ENCODE peak calls at places on chromosomes 11 and 22, in ten cellular contexts. One of them, this sample, is unnamed.

GRCh38 chr22:37661160-37661924 is 2.8 kb downstream of the PDXP start:
- DNase-seq in WERI-Rb-1: no peak
- DNase-seq in fibroblast of lung: peak; percentile 80
- DNase-seq in colonic mucosa: no peak
- DNase-seq in A549: no peak
- DNase-seq in right cardiac atrium: no peak
- DNase-seq in aorta: no peak
- DNase-seq in kidney: no peak
- DNase-seq in tibial artery: no peak
- DNase-seq in GM23338: peak; percentile 28
- DNase-seq in this sample: no peak

GRCh38 chr11:111352235-111352746 is 26.8 kb downstream of the POU2AF1 start:
- DNase-seq in WERI-Rb-1: no peak
- DNase-seq in fibroblast of lung: no peak
- DNase-seq in colonic mucosa: no peak
- DNase-seq in A549: no peak
- DNase-seq in right cardiac atrium: no peak
- DNase-seq in aorta: no peak
- DNase-seq in kidney: no peak
- DNase-seq in tibial artery: no peak
- DNase-seq in GM23338: no peak
- DNase-seq in this sample: no peak

GRCh38 chr11:2724653-2725366 is 25.0 kb upstream of the KCNQ1OT1 start:
- DNase-seq in WERI-Rb-1: peak; percentile 49
- DNase-seq in fibroblast of lung: peak; percentile 28
- DNase-seq in colonic mucosa: no peak
- DNase-seq in A549: no peak
- DNase-seq in right cardiac atrium: peak; percentile 78
- DNase-seq in aorta: no peak
- DNase-seq in kidney: peak; percentile 86
- DNase-seq in tibial artery: no peak
- DNase-seq in GM23338: no peak
- DNase-seq in this sample: no peak

GRCh38 chr11:60974726-60975125 is 3.2 kb downstream of the CD6 start:
- DNase-seq in WERI-Rb-1: no peak
- DNase-seq in fibroblast of lung: no peak
- DNase-seq in colonic mucosa: no peak
- DNase-seq in A549: no peak
- DNase-seq in right cardiac atrium: no peak
- DNase-seq in aorta: peak; percentile 36
- DNase-seq in kidney: no peak
- DNase-seq in tibial artery: no peak
- DNase-seq in GM23338: no peak
- DNase-seq in this sample: no peak

GRCh38 chr11:20360650-20361049 is 2.9 kb upstream of the HTATIP2 start:
- DNase-seq in WERI-Rb-1: no peak
- DNase-seq in fibroblast of lung: peak; percentile 16
- DNase-seq in colonic mucosa: no peak
- DNase-seq in A549: no peak
- DNase-seq in right cardiac atrium: no peak
- DNase-seq in aorta: no peak
- DNase-seq in kidney: no peak
- DNase-seq in tibial artery: no peak
- DNase-seq in GM23338: no peak
- DNase-seq in this sample: no peak

GRCh38 chr22:24833881-24834495 is 28.0 kb downstream of the SGSM1 start:
- DNase-seq in WERI-Rb-1: peak; percentile 55
- DNase-seq in fibroblast of lung: no peak
- DNase-seq in colonic mucosa: no peak
- DNase-seq in A549: no peak
- DNase-seq in right cardiac atrium: no peak
- DNase-seq in aorta: no peak
- DNase-seq in kidney: no peak
- DNase-seq in tibial artery: no peak
- DNase-seq in GM23338: no peak
- DNase-seq in this sample: no peak

GRCh38 chr11:57515332-57516060 is at the start of gene SLC43A1:
- DNase-seq in WERI-Rb-1: no peak
- DNase-seq in fibroblast of lung: peak; percentile 58
- DNase-seq in colonic mucosa: peak; percentile 72
- DNase-seq in A549: peak; percentile 65
- DNase-seq in right cardiac atrium: peak; percentile 89
- DNase-seq in aorta: peak; percentile 75
- DNase-seq in kidney: peak; percentile 88
- DNase-seq in tibial artery: peak; percentile 70
- DNase-seq in GM23338: peak; percentile 57
- DNase-seq in this sample: no peak

GRCh38 chr22:37746366-37747089 is 49.7 kb downstream of the TRIOBP start:
- DNase-seq in WERI-Rb-1: no peak
- DNase-seq in fibroblast of lung: no peak
- DNase-seq in colonic mucosa: peak; percentile 53
- DNase-seq in A549: no peak
- DNase-seq in right cardiac atrium: peak; percentile 76
- DNase-seq in aorta: no peak
- DNase-seq in kidney: no peak
- DNase-seq in tibial artery: no peak
- DNase-seq in GM23338: no peak
- DNase-seq in this sample: no peak

GRCh38 chr11:119319702-119320592 is 3.0 kb upstream of the MCAM start:
- DNase-seq in WERI-Rb-1: no peak
- DNase-seq in fibroblast of lung: no peak
- DNase-seq in colonic mucosa: no peak
- DNase-seq in A549: no peak
- DNase-seq in right cardiac atrium: peak; percentile 81
- DNase-seq in aorta: no peak
- DNase-seq in kidney: peak; percentile 81
- DNase-seq in tibial artery: no peak
- DNase-seq in GM23338: no peak
- DNase-seq in this sample: no peak

GRCh38 chr11:119322360-119322739 is 5.4 kb upstream of the MCAM start:
- DNase-seq in WERI-Rb-1: no peak
- DNase-seq in fibroblast of lung: no peak
- DNase-seq in colonic mucosa: no peak
- DNase-seq in A549: no peak
- DNase-seq in right cardiac atrium: no peak
- DNase-seq in aorta: no peak
- DNase-seq in kidney: no peak
- DNase-seq in tibial artery: no peak
- DNase-seq in GM23338: no peak
- DNase-seq in this sample: no peak

GRCh38 chr11:119322921-119323531 is 6.1 kb upstream of the MCAM start:
- DNase-seq in WERI-Rb-1: no peak
- DNase-seq in fibroblast of lung: no peak
- DNase-seq in colonic mucosa: no peak
- DNase-seq in A549: no peak
- DNase-seq in right cardiac atrium: no peak
- DNase-seq in aorta: no peak
- DNase-seq in kidney: no peak
- DNase-seq in tibial artery: no peak
- DNase-seq in GM23338: no peak
- DNase-seq in this sample: no peak

GRCh38 chr11:119319136-119319701 is 2.3 kb upstream of the MCAM start:
- DNase-seq in WERI-Rb-1: no peak
- DNase-seq in fibroblast of lung: no peak
- DNase-seq in colonic mucosa: no peak
- DNase-seq in A549: no peak
- DNase-seq in right cardiac atrium: peak; percentile 28
- DNase-seq in aorta: no peak
- DNase-seq in kidney: no peak
- DNase-seq in tibial artery: no peak
- DNase-seq in GM23338: no peak
- DNase-seq in this sample: no peak

DNA sequence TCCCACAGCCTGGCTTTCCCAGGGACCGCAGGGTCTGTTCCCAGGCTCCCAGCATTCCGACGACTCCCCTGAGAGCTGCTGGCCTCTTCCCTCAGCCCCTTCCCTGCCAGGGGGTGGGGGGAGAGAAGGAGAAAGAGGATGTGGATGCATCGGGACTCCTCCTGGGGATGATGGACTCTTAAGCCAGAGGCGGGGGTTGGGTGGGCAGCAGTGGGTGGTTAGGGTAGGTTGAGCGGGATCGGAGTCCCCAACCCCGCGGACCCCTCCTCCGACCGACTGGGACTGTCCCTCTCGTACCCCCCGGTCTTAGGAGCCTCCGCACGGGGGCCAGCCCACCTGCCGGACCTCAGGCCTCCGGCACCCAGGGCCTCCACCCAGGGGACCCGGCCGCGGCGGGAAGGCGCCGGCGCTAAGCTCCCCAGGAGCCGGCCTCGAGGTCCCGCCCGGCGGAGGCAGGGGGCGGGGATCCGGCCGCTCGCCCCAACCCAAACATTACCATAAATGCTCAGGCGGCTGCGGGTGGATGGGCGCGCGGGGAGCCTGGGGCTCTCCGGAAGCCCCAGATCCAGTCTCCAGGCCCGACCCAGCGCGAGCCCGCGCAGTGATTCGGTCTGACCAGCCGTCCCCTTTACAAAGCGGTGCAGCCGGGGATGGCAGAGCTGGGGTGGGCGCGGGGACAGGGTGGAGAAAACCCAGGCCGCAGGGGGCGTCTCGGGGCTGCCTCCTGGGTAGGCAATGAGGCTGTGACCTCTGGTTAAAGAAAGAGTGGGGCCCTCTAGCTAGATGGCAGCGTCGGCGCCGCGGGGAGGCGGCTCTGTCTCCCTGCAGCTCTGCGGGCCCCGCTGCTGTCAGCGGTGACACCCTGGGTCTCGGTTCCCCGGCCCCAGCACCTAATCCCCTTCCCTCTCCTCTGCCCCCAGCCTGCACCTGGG is 3.9 kb upstream of the MCAM start:
- DNase-seq in WERI-Rb-1: no peak
- DNase-seq in fibroblast of lung: peak; percentile 74
- DNase-seq in colonic mucosa: peak; percentile 56
- DNase-seq in A549: no peak
- DNase-seq in right cardiac atrium: peak; percentile 89
- DNase-seq in aorta: peak; percentile 80
- DNase-seq in kidney: peak; percentile 87
- DNase-seq in tibial artery: peak; percentile 62
- DNase-seq in GM23338: peak; percentile 77
- DNase-seq in this sample: no peak
- H3K4me3 ChIP-seq in WERI-Rb-1: no peak overlapping the region
- H3K4me3 ChIP-seq in fibroblast of lung: peak overlapping the region; percentile 24
- H3K4me3 ChIP-seq in colonic mucosa: peak overlapping the region; percentile 39
- H3K4me3 ChIP-seq in A549: peak overlapping the region; percentile 46
- H3K4me3 ChIP-seq in right cardiac atrium: peak overlapping the region; percentile 50
- H3K4me3 ChIP-seq in aorta: peak overlapping the region; percentile 35
- H3K4me3 ChIP-seq in kidney: peak overlapping the region; percentile 60
- H3K4me3 ChIP-seq in tibial artery: peak overlapping the region; percentile 54
- H3K4me3 ChIP-seq in GM23338: peak overlapping the region; percentile 80
- H3K4me3 ChIP-seq in this sample: peak overlapping the region; percentile 42

DNA sequence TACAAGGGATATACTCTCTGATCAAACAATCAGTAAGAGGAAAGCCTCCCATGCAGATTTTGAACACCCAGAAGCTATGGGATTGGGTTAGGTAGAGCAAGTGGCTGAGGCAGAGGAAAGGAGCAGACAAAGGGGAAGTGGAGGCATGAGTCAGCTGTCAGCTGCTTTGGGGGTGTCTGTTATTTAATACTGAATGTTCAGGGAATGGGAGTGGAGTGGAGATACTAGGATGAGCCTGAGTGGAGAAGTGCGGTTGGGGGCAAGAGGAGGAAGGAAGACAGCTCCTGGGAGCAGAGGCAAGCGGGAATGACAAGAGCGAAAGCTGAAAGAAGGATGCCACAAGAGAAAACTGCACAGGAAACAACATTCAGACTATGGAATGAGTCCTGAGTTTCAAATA is 22.7 kb upstream of the TMPRSS5 start:
- DNase-seq in WERI-Rb-1: no peak
- DNase-seq in fibroblast of lung: no peak
- DNase-seq in colonic mucosa: no peak
- DNase-seq in A549: no peak
- DNase-seq in right cardiac atrium: no peak
- DNase-seq in aorta: peak; percentile 56
- DNase-seq in kidney: no peak
- DNase-seq in tibial artery: peak; percentile 20
- DNase-seq in GM23338: no peak
- DNase-seq in this sample: no peak
- H3K4me3 ChIP-seq in WERI-Rb-1: no peak overlapping the region
- H3K4me3 ChIP-seq in fibroblast of lung: no peak overlapping the region
- H3K4me3 ChIP-seq in colonic mucosa: no peak overlapping the region
- H3K4me3 ChIP-seq in A549: no peak overlapping the region
- H3K4me3 ChIP-seq in right cardiac atrium: no peak overlapping the region
- H3K4me3 ChIP-seq in aorta: no peak overlapping the region
- H3K4me3 ChIP-seq in kidney: no peak overlapping the region
- H3K4me3 ChIP-seq in tibial artery: no peak overlapping the region
- H3K4me3 ChIP-seq in GM23338: no peak overlapping the region
- H3K4me3 ChIP-seq in this sample: no peak overlapping the region

GRCh38 chr22:39350803-39351688 is 1.3 kb downstream of the SYNGR1 start:
- DNase-seq in WERI-Rb-1: no peak
- DNase-seq in fibroblast of lung: no peak
- DNase-seq in colonic mucosa: no peak
- DNase-seq in A549: no peak
- DNase-seq in right cardiac atrium: no peak
- DNase-seq in aorta: no peak
- DNase-seq in kidney: no peak
- DNase-seq in tibial artery: no peak
- DNase-seq in GM23338: no peak
- DNase-seq in this sample: no peak
- H3K4me3 ChIP-seq in WERI-Rb-1: peak overlapping the region; percentile 89
- H3K4me3 ChIP-seq in fibroblast of lung: peak overlapping the region; percentile 63
- H3K4me3 ChIP-seq in colonic mucosa: peak overlapping the region; percentile 29
- H3K4me3 ChIP-seq in A549: peak overlapping the region; percentile 72
- H3K4me3 ChIP-seq in right cardiac atrium: peak overlapping the region; percentile 59
- H3K4me3 ChIP-seq in aorta: no peak overlapping the region
- H3K4me3 ChIP-seq in kidney: peak overlapping the region; percentile 72
- H3K4me3 ChIP-seq in tibial artery: no peak overlapping the region
- H3K4me3 ChIP-seq in GM23338: peak overlapping the region; percentile 79
- H3K4me3 ChIP-seq in this sample: peak overlapping the region; percentile 55

GRCh38 chr11:117299351-117300300 is 8.5 kb downstream of the BACE1-AS start:
- DNase-seq in WERI-Rb-1: peak; percentile 87
- DNase-seq in fibroblast of lung: no peak
- DNase-seq in colonic mucosa: no peak
- DNase-seq in A549: no peak
- DNase-seq in right cardiac atrium: no peak
- DNase-seq in aorta: no peak
- DNase-seq in kidney: no peak
- DNase-seq in tibial artery: no peak
- DNase-seq in GM23338: no peak
- DNase-seq in this sample: no peak

GRCh38 chr11:117298195-117298594 is 7.0 kb downstream of the BACE1-AS start:
- DNase-seq in WERI-Rb-1: no peak
- DNase-seq in fibroblast of lung: peak; percentile 9
- DNase-seq in colonic mucosa: no peak
- DNase-seq in A549: no peak
- DNase-seq in right cardiac atrium: no peak
- DNase-seq in aorta: no peak
- DNase-seq in kidney: no peak
- DNase-seq in tibial artery: no peak
- DNase-seq in GM23338: no peak
- DNase-seq in this sample: no peak

GRCh38 chr11:117302228-117302627 is 11.1 kb downstream of the BACE1-AS start:
- DNase-seq in WERI-Rb-1: no peak
- DNase-seq in fibroblast of lung: no peak
- DNase-seq in colonic mucosa: no peak
- DNase-seq in A549: no peak
- DNase-seq in right cardiac atrium: no peak
- DNase-seq in aorta: no peak
- DNase-seq in kidney: no peak
- DNase-seq in tibial artery: no peak
- DNase-seq in GM23338: no peak
- DNase-seq in this sample: no peak

GRCh38 chr11:117300773-117301172 is 9.6 kb downstream of the BACE1-AS start:
- DNase-seq in WERI-Rb-1: no peak
- DNase-seq in fibroblast of lung: peak; percentile 29
- DNase-seq in colonic mucosa: no peak
- DNase-seq in A549: no peak
- DNase-seq in right cardiac atrium: no peak
- DNase-seq in aorta: no peak
- DNase-seq in kidney: no peak
- DNase-seq in tibial artery: no peak
- DNase-seq in GM23338: no peak
- DNase-seq in this sample: no peak

DNA sequence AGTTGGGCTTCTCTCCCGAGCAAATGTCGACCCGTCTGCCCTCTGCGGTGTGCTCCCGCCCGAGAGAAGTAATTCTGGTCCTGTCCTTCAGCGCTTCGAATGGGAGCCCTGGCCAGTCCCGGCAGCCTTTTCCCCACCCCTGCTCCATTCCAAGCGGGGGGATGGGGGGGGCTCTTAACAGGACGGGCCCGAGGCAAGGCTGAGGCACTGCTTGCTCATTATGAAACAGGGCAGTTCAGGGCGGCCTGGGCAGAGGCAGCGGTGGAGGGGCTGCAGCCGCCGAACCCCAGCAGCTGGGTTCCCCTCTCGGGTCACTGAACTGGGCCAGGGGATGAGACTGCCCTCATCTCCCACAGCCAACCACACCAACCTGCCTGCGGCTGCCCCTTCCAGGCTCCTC is 9.2 kb downstream of the BACE1-AS start:
- DNase-seq in WERI-Rb-1: peak; percentile 57
- DNase-seq in fibroblast of lung: peak; percentile 69
- DNase-seq in colonic mucosa: no peak
- DNase-seq in A549: no peak
- DNase-seq in right cardiac atrium: peak; percentile 81
- DNase-seq in aorta: peak; percentile 64
- DNase-seq in kidney: peak; percentile 89
- DNase-seq in tibial artery: peak; percentile 32
- DNase-seq in GM23338: peak; percentile 63
- DNase-seq in this sample: no peak
- H3K4me3 ChIP-seq in WERI-Rb-1: no peak overlapping the region
- H3K4me3 ChIP-seq in fibroblast of lung: peak overlapping the region; percentile 4
- H3K4me3 ChIP-seq in colonic mucosa: no peak overlapping the region
- H3K4me3 ChIP-seq in A549: no peak overlapping the region
- H3K4me3 ChIP-seq in right cardiac atrium: no peak overlapping the region
- H3K4me3 ChIP-seq in aorta: no peak overlapping the region
- H3K4me3 ChIP-seq in kidney: peak overlapping the region; percentile 29
- H3K4me3 ChIP-seq in tibial artery: peak overlapping the region; percentile 10
- H3K4me3 ChIP-seq in GM23338: no peak overlapping the region
- H3K4me3 ChIP-seq in this sample: no peak overlapping the region